ENCODE peak calls at places on chromosomes 11 and 22, in five cellular contexts. M is neural crest cell, X is aorta, H is AG04449, Y is upper lobe of right lung. T is an unnamed sample.

GRCh38 chr11:117490019-117490679 is 162.5 kb downstream of the CEP164 start:
- DNase-seq in M (no peak), H (no peak), X (no peak), Y (no peak), T (no peak)

GRCh38 chr11:128789497-128790080 is 77.5 kb downstream of the KCNJ1 start:
- DNase-seq in X (no peak), Y (no peak), H (no peak), M (no peak), T (no peak)

GRCh38 chr11:45209480-45209879 is 63.0 kb downstream of the PRDM11 start:
- DNase-seq in Y (no peak), X (no peak), H (no peak), M (no peak), T (no peak)

GRCh38 chr11:11384829-11385228 is 31.8 kb upstream of the CSNK2A3 start:
- DNase-seq in H (no peak), Y (no peak), M (no peak), X (no peak), T (no peak)

GRCh38 chr11:9203715-9204311 is 61.3 kb downstream of the DENND5A start:
- DNase-seq in Y (no peak), H (no peak), M (no peak), X (no peak), T (peak)

GRCh38 chr11:111554532-111554931 is 14.0 kb downstream of the LAYN start:
- DNase-seq in X (no peak), Y (no peak), M (no peak), H (no peak), T (no peak)

GRCh38 chr11:33452806-33453205 is 195.6 kb downstream of the HIPK3 start:
- DNase-seq in H (peak), M (no peak), Y (no peak), X (no peak), T (no peak)

GRCh38 chr22:20866716-20867115 is 7.9 kb downstream of the SNAP29 start:
- DNase-seq in X (no peak), H (no peak), Y (no peak), M (no peak), T (no peak)

GRCh38 chr11:2724114-2724513 is 24.3 kb upstream of the KCNQ1OT1 start:
- DNase-seq in M (no peak), H (no peak), Y (no peak), X (no peak), T (no peak)

GRCh38 chr22:27749597-27750225 is 51.8 kb downstream of the MN1 start:
- DNase-seq in H (no peak), X (peak), Y (no peak), M (no peak), T (no peak)

GRCh38 chr22:26124991-26125725 is 44.1 kb upstream of the SEZ6L start:
- DNase-seq in M (no peak), Y (no peak), H (no peak), X (no peak), T (no peak)

GRCh38 chr22:30040499-30041055 is 39.7 kb upstream of the HORMAD2 start:
- DNase-seq in H (no peak), Y (no peak), X (no peak), M (no peak), T (no peak)

GRCh38 chr11:96284917-96285316 is 58.1 kb downstream of the MAML2 start:
- DNase-seq in X (no peak), H (no peak), Y (no peak), M (no peak), T (no peak)

GRCh38 chr22:49718396-49718795 is 109.3 kb downstream of the BRD1 start:
- DNase-seq in M (no peak), H (no peak), X (no peak), Y (no peak), T (no peak)

GRCh38 chr22:44664149-44664548 is 37.9 kb upstream of the PRR5 start:
- DNase-seq in X (peak), M (no peak), H (no peak), Y (no peak), T (peak)

GRCh38 chr11:7668911-7669310 is 4.4 kb downstream of the CYB5R2 start:
- DNase-seq in H (no peak), Y (no peak), X (no peak), M (no peak), T (no peak)

GRCh38 chr11:78662811-78663210 is 88.1 kb upstream of the NARS2 start:
- DNase-seq in X (no peak), M (no peak), H (no peak), Y (no peak), T (no peak)

GRCh38 chr11:77411717-77412441 is 62.0 kb downstream of the PAK1 start:
- DNase-seq in X (peak), M (peak), H (peak), Y (peak), T (peak)

GRCh38 chr22:26444777-26445176 is 15.7 kb downstream of the ASPHD2 start:
- DNase-seq in Y (no peak), X (no peak), M (no peak), H (no peak), T (no peak)

GRCh38 chr11:128582496-128583366 is 4.6 kb downstream of the ETS1 start:
- DNase-seq in M (no peak), H (peak), Y (no peak), X (peak), T (no peak)

GRCh38 chr11:132719684-132720083 is 812.6 kb downstream of the OPCML start:
- DNase-seq in Y (no peak), M (no peak), X (no peak), H (no peak), T (no peak)

GRCh38 chr22:19455585-19456370 is 8.3 kb upstream of the C22orf39 start:
- DNase-seq in H (no peak), M (no peak), Y (no peak), X (no peak), T (no peak)

GRCh38 chr22:30325065-30325720 is 1.5 kb downstream of the TBC1D10A start:
- DNase-seq in H (peak), M (no peak), X (peak), Y (no peak), T (no peak)

GRCh38 chr11:43397251-43397650 is 38.5 kb downstream of the TTC17 start:
- DNase-seq in Y (no peak), M (no peak), X (no peak), H (no peak), T (no peak)

GRCh38 chr11:16278273-16278672 is 78.1 kb downstream of the SOX6 start:
- DNase-seq in Y (no peak), X (no peak), H (no peak), M (no peak), T (no peak)

GRCh38 chr11:61477734-61478148 is 30.8 kb upstream of the LRRC10B start:
- DNase-seq in M (peak), X (peak), Y (peak), H (no peak), T (peak)

GRCh38 chr22:19673660-19674059 is 40.6 kb upstream of the SEPTIN5 start:
- DNase-seq in X (no peak), H (no peak), M (no peak), Y (no peak), T (no peak)

GRCh38 chr11:2582436-2582931 is 117.3 kb downstream of the KCNQ1OT1 start:
- DNase-seq in M (no peak), Y (peak), X (peak), H (no peak), T (no peak)

GRCh38 chr11:96426356-96427103 is 36.7 kb downstream of the JRKL start:
- DNase-seq in X (no peak), Y (no peak), M (no peak), H (no peak), T (peak)

T was measured in GM20000.